ENCODE peak calls at places on chromosome 15, in nine cellular contexts. S is fibroblast of lung; R is OCI-LY7; Y is CD8-positive, alpha-beta T cell; K is H9; B is right cardiac atrium; I is adrenal gland; M is hepatocyte; L is osteoblast. D is an unnamed sample. For H3K9me3 and H3K4me1, the result is how much of the 10 kb centered on the place peaks cover.

GRCh38 chr15:63157891-63158431 is 684 bp upstream of the RPS27L start:
- DNase-seq in S (peak), R (peak), Y (peak), K (peak), B (peak), I (peak), M (peak), L (peak), D (no peak)

GRCh38 chr15:63389902-63390301 is 8.3 kb upstream of the CA12 start:
- DNase-seq in S (no peak), R (peak), Y (no peak), K (no peak), B (peak), I (no peak), M (peak), L (no peak), D (no peak)

GRCh38 chr15:98398886-98399285 is 249.5 kb upstream of the IGF1R start:
- DNase-seq in S (no peak), R (no peak), Y (no peak), K (no peak), B (no peak), I (no peak), M (no peak), L (no peak), D (no peak)

GRCh38 chr15:44441095-44441501 is 13.7 kb downstream of the CTDSPL2 start:
- DNase-seq in S (no peak), R (no peak), Y (no peak), K (no peak), B (no peak), I (no peak), M (no peak), L (peak), D (no peak)

GRCh38 chr15:85482896-85483295 is 102.5 kb downstream of the AKAP13 start:
- DNase-seq in S (peak), R (no peak), Y (no peak), K (no peak), B (no peak), I (no peak), M (peak), L (no peak), D (no peak)

GRCh38 chr15:92681141-92681622 is 25.6 kb upstream of the FAM174B start:
- DNase-seq in S (peak), R (no peak), Y (no peak), K (no peak), B (no peak), I (peak), M (peak), L (no peak), D (no peak)

GRCh38 chr15:31304736-31305365 is 21.8 kb upstream of the KLF13 start:
- DNase-seq in S (no peak), R (peak), Y (no peak), K (no peak), B (peak), I (peak), M (no peak), L (peak), D (no peak)

GRCh38 chr15:60913901-60914300 is 315.2 kb downstream of the RORA start:
- DNase-seq in S (no peak), R (no peak), Y (no peak), K (no peak), B (no peak), I (no peak), M (no peak), L (no peak), D (no peak)

GRCh38 chr15:99979371-99979770 is 246.1 kb upstream of the LYSMD4 start:
- DNase-seq in S (no peak), R (no peak), Y (no peak), K (no peak), B (no peak), I (no peak), M (no peak), L (peak), D (no peak)

GRCh38 chr15:44009056-44009455 is 182.3 kb downstream of the WDR76 start:
- DNase-seq in S (peak), R (no peak), Y (no peak), K (no peak), B (no peak), I (peak), M (peak), L (peak), D (no peak)

GRCh38 chr15:59388670-59389069 is 16.0 kb upstream of the MYO1E start:
- DNase-seq in S (peak), R (no peak), Y (no peak), K (no peak), B (no peak), I (no peak), M (no peak), L (no peak), D (no peak)

GRCh38 chr15:40843885-40844542 is at the start of gene SPINT1:
- DNase-seq in S (peak), R (no peak), Y (peak), K (peak), B (peak), I (no peak), M (peak), L (peak), D (no peak)

GRCh38 chr15:95664435-95664834 is 666.1 kb upstream of the NR2F2 start:
- DNase-seq in S (peak), R (no peak), Y (no peak), K (no peak), B (no peak), I (no peak), M (no peak), L (no peak), D (no peak)

GRCh38 chr15:85026304-85027032 is 44.8 kb downstream of the PDE8A start:
- DNase-seq in S (peak), R (no peak), Y (no peak), K (no peak), B (peak), I (peak), M (no peak), L (no peak), D (no peak)

GRCh38 chr15:26974120-26974780 is 3.3 kb downstream of the GABRG3 start:
- DNase-seq in S (peak), R (peak), Y (no peak), K (peak), B (no peak), I (no peak), M (peak), L (peak), D (no peak)

GRCh38 chr15:53288542-53288941 is 470.9 kb downstream of the WDR72 start:
- DNase-seq in S (no peak), R (no peak), Y (no peak), K (no peak), B (no peak), I (no peak), M (no peak), L (no peak), D (no peak)

GRCh38 chr15:20358781-20359414 is 182.7 kb downstream of the GOLGA6L6 start:
- DNase-seq in S (no peak), R (no peak), Y (no peak), K (no peak), B (no peak), I (no peak), M (no peak), L (peak), D (no peak)

GRCh38 chr15:20356444-20357138 is 185.0 kb downstream of the GOLGA6L6 start:
- DNase-seq in S (no peak), R (peak), Y (peak), K (peak), B (peak), I (peak), M (no peak), L (peak), D (peak)

GRCh38 chr15:20357139-20358065 is 184.2 kb downstream of the GOLGA6L6 start:
- DNase-seq in S (no peak), R (no peak), Y (no peak), K (peak), B (peak), I (peak), M (peak), L (peak), D (no peak)

GRCh38 chr15:20355256-20355868 is 186.2 kb downstream of the GOLGA6L6 start:
- DNase-seq in S (no peak), R (no peak), Y (no peak), K (peak), B (peak), I (peak), M (no peak), L (peak), D (no peak)

DNA sequence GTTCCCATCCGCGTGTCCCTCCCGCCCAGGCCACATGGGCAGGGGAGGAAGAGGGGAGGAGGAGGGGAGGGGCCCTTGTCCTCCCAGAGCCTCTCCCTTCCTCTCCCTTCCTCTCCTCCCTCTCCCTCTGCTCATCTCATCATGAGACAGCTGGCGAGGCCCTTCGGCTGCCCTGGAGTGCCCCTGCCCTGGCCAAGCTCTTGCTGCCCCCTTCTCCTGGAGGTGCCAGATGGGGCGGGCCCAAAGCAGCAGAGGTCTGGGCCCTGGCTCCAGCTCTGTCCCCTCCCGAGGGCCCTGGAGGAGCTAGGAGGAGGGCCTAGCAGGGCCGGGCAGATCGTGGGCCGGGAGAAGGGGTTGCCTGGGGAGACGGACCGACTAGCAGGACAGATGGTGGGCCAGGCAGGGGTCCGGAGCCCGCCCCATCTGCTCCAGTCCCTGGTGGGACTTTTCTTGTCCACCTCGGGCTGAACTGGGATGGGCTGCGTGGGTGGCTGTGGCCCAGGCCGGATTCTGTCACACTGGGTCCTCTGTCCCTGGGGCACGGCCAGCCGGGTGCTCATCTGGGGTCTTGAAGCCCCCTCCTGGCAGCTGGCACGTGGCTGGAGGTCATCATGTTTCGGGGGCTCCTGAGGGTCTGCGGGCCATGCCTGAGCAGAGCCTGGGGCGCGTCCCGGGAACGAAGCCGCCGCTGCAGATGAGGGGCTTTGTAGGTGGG is 183.4 kb downstream of the GOLGA6L6 start:
- DNase-seq in S (no peak), R (no peak), Y (no peak), K (peak), B (peak), I (peak), M (peak), L (peak), D (no peak)
- H3K9me3 ChIP-seq in S (under half), R (under half), Y (under half), K (half or more), B (under half), I (under half), M (under half), L (under half), D (under half)

DNA sequence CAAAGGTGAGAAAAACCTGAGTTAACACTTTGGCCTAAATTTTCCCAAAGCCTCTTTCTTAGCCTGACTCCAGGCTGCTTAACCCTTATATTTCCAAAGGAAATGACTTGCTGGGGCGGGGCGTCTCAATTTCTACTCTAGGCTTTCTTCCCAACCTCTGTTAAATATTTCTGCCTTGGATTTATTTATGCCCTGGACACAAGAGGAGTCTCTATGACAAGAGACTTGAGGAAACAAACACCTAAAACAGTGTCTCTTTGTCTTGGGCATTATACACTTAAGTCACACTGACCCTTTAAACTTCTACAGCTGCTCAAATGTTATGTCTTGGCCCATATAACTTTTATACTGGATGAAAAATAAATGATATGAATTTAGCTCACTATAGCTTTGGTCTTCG is 28.3 kb upstream of the AP4E1 start:
- DNase-seq in S (peak), R (no peak), Y (no peak), K (no peak), B (no peak), I (no peak), M (no peak), L (no peak), D (no peak)
- H3K4me1 ChIP-seq in S (under half), R (under half), Y (under half), K (under half), B (under half), I (under half), M (under half), L (under half), D (under half)

GRCh38 chr15:66763186-66764066 is 61.4 kb downstream of the SMAD6 start:
- DNase-seq in S (peak), R (no peak), Y (no peak), K (no peak), B (peak), I (peak), M (peak), L (peak), D (no peak)

GRCh38 chr15:66760358-66760967 is 58.4 kb downstream of the SMAD6 start:
- DNase-seq in S (no peak), R (no peak), Y (no peak), K (no peak), B (peak), I (no peak), M (no peak), L (no peak), D (no peak)

GRCh38 chr15:66760968-66761722 is 59.1 kb downstream of the SMAD6 start:
- DNase-seq in S (no peak), R (no peak), Y (no peak), K (no peak), B (peak), I (peak), M (peak), L (peak), D (no peak)

GRCh38 chr15:66764067-66764428 is 62.0 kb downstream of the SMAD6 start:
- DNase-seq in S (no peak), R (no peak), Y (no peak), K (no peak), B (no peak), I (no peak), M (no peak), L (no peak), D (no peak)

GRCh38 chr15:66761723-66762595 is 59.9 kb downstream of the SMAD6 start:
- DNase-seq in S (peak), R (no peak), Y (no peak), K (no peak), B (peak), I (no peak), M (no peak), L (peak), D (no peak)
- H3K27ac ChIP-seq in S (peak), R (no peak), Y (no peak), K (no peak), B (peak), I (peak), M (peak), L (peak), D (no peak)

GRCh38 chr15:25242166-25242879 is 196.5 kb downstream of the UBE3A start:
- DNase-seq in S (no peak), R (no peak), Y (no peak), K (no peak), B (peak), I (peak), M (no peak), L (peak), D (no peak)
- H3K9me3 ChIP-seq in S (under half), R (under half), Y (under half), K (half or more), B (under half), I (under half), M (under half), L (under half), D (under half)

GRCh38 chr15:71203573-71204444 is 88.5 kb downstream of the THSD4 start:
- DNase-seq in S (no peak), R (no peak), Y (no peak), K (peak), B (no peak), I (no peak), M (no peak), L (peak), D (no peak)
- H3K4me1 ChIP-seq in S (under half), R (under half), Y (under half), K (under half), B (under half), I (under half), M (under half), L (under half), D (under half)

GRCh38 chr15:73599934-73600333 is 33.3 kb downstream of the NPTN start:
- DNase-seq in S (peak), R (no peak), Y (no peak), K (no peak), B (no peak), I (no peak), M (no peak), L (no peak), D (no peak)
- H3K27ac ChIP-seq in S (no peak), R (no peak), Y (no peak), K (no peak), B (no peak), I (no peak), M (peak), L (peak), D (no peak)

GRCh38 chr15:25051399-25052154 is 96.8 kb downstream of the SNRPN start:
- DNase-seq in S (no peak), R (no peak), Y (no peak), K (peak), B (no peak), I (no peak), M (no peak), L (peak), D (no peak)
- H3K9me3 ChIP-seq in S (under half), R (under half), Y (half or more), K (half or more), B (half or more), I (half or more), M (half or more), L (half or more), D (half or more)

GRCh38 chr15:89401636-89402252 is 67.1 kb upstream of the POLG start:
- DNase-seq in S (peak), R (no peak), Y (no peak), K (no peak), B (no peak), I (no peak), M (no peak), L (peak), D (no peak)

GRCh38 chr15:89400997-89401590 is 66.5 kb upstream of the POLG start:
- DNase-seq in S (no peak), R (no peak), Y (no peak), K (no peak), B (no peak), I (no peak), M (no peak), L (peak), D (no peak)

GRCh38 chr15:89399390-89400120 is 64.9 kb upstream of the POLG start:
- DNase-seq in S (peak), R (no peak), Y (peak), K (peak), B (peak), I (no peak), M (peak), L (peak), D (no peak)

GRCh38 chr15:89399070-89399389 is 64.4 kb upstream of the POLG start:
- DNase-seq in S (no peak), R (no peak), Y (no peak), K (no peak), B (no peak), I (no peak), M (no peak), L (peak), D (no peak)

DNA sequence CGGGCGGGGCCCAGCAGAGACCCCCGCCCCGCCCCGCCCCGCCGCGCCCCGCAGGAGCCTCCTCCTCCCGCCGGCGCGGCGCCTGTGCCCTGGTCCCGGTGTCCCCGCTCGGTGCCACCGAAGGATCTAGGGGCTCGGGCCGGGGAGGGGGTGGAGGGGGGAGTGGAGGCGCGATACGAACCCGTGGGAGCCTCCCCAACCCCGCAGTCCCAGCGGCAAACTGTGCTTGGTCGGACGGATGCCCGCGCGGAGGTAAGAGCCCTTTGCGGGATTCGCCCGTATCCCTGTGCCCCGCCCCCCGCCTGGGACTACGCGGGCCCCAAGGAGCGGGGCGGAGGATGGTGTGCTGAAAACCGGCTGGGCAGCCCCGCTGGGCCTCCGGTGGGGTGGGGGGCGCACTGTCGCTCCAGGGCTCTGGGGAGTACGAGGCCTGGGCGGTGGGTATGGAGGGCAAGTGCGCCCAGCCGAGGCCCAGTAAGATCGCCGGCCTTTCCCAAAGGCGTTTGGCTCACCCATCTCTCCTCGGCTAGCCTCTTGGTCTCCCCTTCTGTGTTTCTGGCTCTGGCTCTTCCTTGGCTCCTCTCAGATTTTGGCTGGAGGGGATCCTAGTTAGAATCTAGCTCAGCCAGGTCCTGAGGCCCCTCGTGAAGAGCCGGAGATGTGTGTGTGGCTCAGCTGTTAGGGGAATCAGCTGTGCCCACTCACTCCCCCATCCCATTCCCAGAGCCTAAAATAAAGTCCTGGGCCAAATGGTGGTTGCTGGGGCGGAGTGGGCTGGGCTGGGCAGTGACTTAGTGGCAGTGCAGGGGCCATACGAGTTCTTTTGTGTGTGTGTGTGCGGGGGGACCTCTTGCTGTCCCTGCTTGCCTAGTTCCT is 65.7 kb upstream of the POLG start:
- DNase-seq in S (no peak), R (no peak), Y (no peak), K (peak), B (no peak), I (no peak), M (no peak), L (peak), D (no peak)
- H3K4me1 ChIP-seq in S (under half), R (under half), Y (under half), K (under half), B (under half), I (under half), M (under half), L (under half), D (under half)

GRCh38 chr15:49423021-49423420 is at the start of gene FGF7:
- DNase-seq in S (peak), R (peak), Y (no peak), K (no peak), B (peak), I (no peak), M (peak), L (peak), D (no peak)
- H3K27ac ChIP-seq in S (peak), R (no peak), Y (no peak), K (no peak), B (peak), I (no peak), M (peak), L (peak), D (no peak)

DNA sequence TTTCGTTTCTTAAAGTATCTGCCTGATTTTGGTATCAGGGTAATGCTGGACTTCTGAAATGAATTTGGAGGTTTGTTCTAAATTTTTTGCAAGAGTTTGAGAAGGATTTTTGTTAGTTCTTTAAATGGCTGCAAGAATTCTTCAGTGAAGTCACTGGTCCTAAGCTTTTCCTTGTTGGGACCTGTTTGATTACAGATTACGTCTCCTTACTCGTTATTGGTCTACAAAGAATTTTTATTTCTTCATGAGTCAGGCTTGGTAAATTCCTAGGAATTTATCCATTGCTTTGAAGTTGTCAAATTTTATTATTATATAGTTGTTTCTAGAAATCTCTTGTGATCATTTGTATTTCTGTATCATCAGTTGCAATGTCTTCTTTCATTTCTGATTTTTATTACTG is 196.0 kb downstream of the DPH6 start:
- DNase-seq in S (no peak), R (no peak), Y (no peak), K (no peak), B (no peak), I (no peak), M (no peak), L (no peak), D (no peak)
- H3K9me3 ChIP-seq in S (under half), R (under half), Y (under half), K (under half), B (under half), I (under half), M (under half), L (under half), D (under half)